ENCODE peak calls at places on chromosomes 1 and 21, in four cellular contexts. S is kidney epithelial cell, K is DMS 273 treated with DMSO at 0.1 percent for 48 hours, Y is neural crest cell. N is an unnamed sample.
A peak's percentile ranks its signal among the peaks of the same experiment; 100 is the strongest.

GRCh38 chr1:147292635-147293251 is 50.3 kb downstream of the CHD1L start:
- DNase-seq in K (no peak), Y (no peak), S (peak; percentile 69), N (no peak)

GRCh38 chr1:176559474-176560390 is 96.8 kb downstream of the PAPPA2 start:
- DNase-seq in K (peak; percentile 44), Y (peak; percentile 65), S (no peak), N (peak; percentile 79)

GRCh38 chr1:182446033-182446669 is 3.8 kb upstream of the RGSL1 start:
- DNase-seq in K (peak; percentile 24), S (peak; percentile 2), Y (peak; percentile 35), N (peak; percentile 66)

GRCh38 chr1:247114351-247115140 is 10.4 kb upstream of the ZNF669 start:
- DNase-seq in K (no peak), S (no peak), Y (no peak), N (no peak)

GRCh38 chr21:33451634-33452071 is 28.1 kb downstream of the TMEM50B start:
- DNase-seq in K (no peak), S (no peak), Y (no peak), N (no peak)

GRCh38 chr1:94542088-94542671 is 621 bp upstream of the F3 start:
- DNase-seq in Y (no peak), K (no peak), S (no peak), N (peak; percentile 54)

GRCh38 chr1:19468397-19468956 is 16.9 kb downstream of the CAPZB start:
- DNase-seq in K (no peak), S (no peak), Y (no peak), N (peak; percentile 27)

GRCh38 chr1:241834733-241835377 is 13.1 kb upstream of the EXO1 start:
- DNase-seq in Y (no peak), S (no peak), K (no peak), N (no peak)

GRCh38 chr1:12486401-12487005 is 131.5 kb downstream of the DHRS3 start:
- DNase-seq in Y (no peak), S (no peak), K (no peak), N (no peak)

GRCh38 chr1:147700042-147700711 is 29.9 kb upstream of the ACP6 start:
- DNase-seq in S (peak; percentile 59), Y (peak; percentile 57), K (peak; percentile 19), N (peak; percentile 65)

GRCh38 chr1:19113362-19114092 is 96.5 kb downstream of the UBR4 start:
- DNase-seq in S (peak; percentile 23), K (no peak), Y (peak; percentile 21), N (peak; percentile 53)

GRCh38 chr1:41849211-41849759 is 69.4 kb downstream of the HIVEP3 start:
- DNase-seq in K (no peak), Y (no peak), S (no peak), N (no peak)